ENCODE peak calls at places on chromosomes 13 and 19, in eight cellular contexts. C is KG1, V is foreskin fibroblast, G is OCI-M1, Q is Peyer's patch, H is heart right ventricle, K is left ventricle myocardium superior, W is T follicular helper cell. Y is an unnamed sample.

GRCh38 chr13:20902438-20903163 is at the start of gene XPO4:
- DNase-seq in H (peak; percentile 75), Q (peak; percentile 70), V (peak; percentile 93), C (peak; percentile 56), G (peak; percentile 81), W (peak; percentile 64), K (peak; percentile 89), Y (peak; percentile 83)

GRCh38 chr19:40908981-40909380 is 26.9 kb upstream of the CYP2A7 start:
- DNase-seq in Q (peak; percentile 52), C (no peak), V (no peak), G (peak; percentile 46), K (no peak), H (peak; percentile 37), W (peak; percentile 14), Y (no peak)

GRCh38 chr19:55581145-55581827 is 638 bp upstream of the ZNF579 start:
- DNase-seq in H (no peak), K (no peak), C (no peak), W (no peak), V (no peak), G (peak; percentile 57), Q (no peak), Y (no peak)

GRCh38 chr13:73275163-73275562 is 216.4 kb downstream of the KLF5 start:
- DNase-seq in Q (no peak), V (no peak), G (peak; percentile 28), W (no peak), C (no peak), K (no peak), H (no peak), Y (no peak)

GRCh38 chr13:24923305-24923640 is 159.3 kb downstream of the RNF17 start:
- DNase-seq in V (peak; percentile 66), C (no peak), K (no peak), G (peak; percentile 86), Q (no peak), W (no peak), H (peak; percentile 9), Y (peak; percentile 30)

GRCh38 chr19:51060336-51060735 is 4.6 kb downstream of the KLK13 start:
- DNase-seq in K (no peak), W (no peak), H (no peak), V (no peak), G (no peak), C (no peak), Q (no peak), Y (no peak)

GRCh38 chr19:49469828-49470614 is 4.0 kb upstream of the FLT3LG start:
- DNase-seq in G (no peak), Q (peak; percentile 88), C (peak; percentile 84), V (peak; percentile 66), K (no peak), W (peak; percentile 61), H (no peak), Y (peak; percentile 74)

GRCh38 chr19:38650911-38651584 is 3.6 kb downstream of the ACTN4 start:
- DNase-seq in V (peak; percentile 92), W (no peak), G (peak; percentile 35), C (no peak), H (no peak), K (no peak), Q (no peak), Y (no peak)

GRCh38 chr19:32702010-32702409 is 10.4 kb downstream of the NUDT19 start:
- DNase-seq in C (no peak), Q (no peak), V (no peak), G (no peak), W (no peak), H (no peak), K (no peak), Y (no peak)

GRCh38 chr13:113109151-113110047 is 3.8 kb downstream of the F7 start:
- DNase-seq in C (no peak), H (no peak), W (no peak), K (peak; percentile 25), Q (no peak), G (no peak), V (no peak), Y (no peak)

GRCh38 chr19:13428352-13428751 is 77.9 kb downstream of the CACNA1A start:
- DNase-seq in K (no peak), H (no peak), Q (no peak), W (no peak), G (peak; percentile 3), C (peak; percentile 3), V (peak; percentile 54), Y (no peak)

GRCh38 chr13:65594255-65594654 is 1635.9 kb downstream of the PCDH9 start:
- DNase-seq in G (no peak), H (no peak), Q (no peak), V (peak; percentile 60), C (no peak), W (no peak), K (no peak), Y (no peak)

GRCh38 chr13:85497652-85498051 is 301.6 kb downstream of the SLITRK6 start:
- DNase-seq in H (no peak), V (peak; percentile 93), W (no peak), K (no peak), Q (no peak), G (no peak), C (no peak), Y (no peak)

GRCh38 chr19:41928754-41929535 is 696 bp upstream of the ERFL start:
- DNase-seq in V (no peak), K (no peak), G (peak; percentile 59), H (no peak), C (no peak), Q (peak; percentile 67), W (no peak), Y (no peak)

GRCh38 chr13:104936304-104936703 is 1599.2 kb downstream of the EFNB2 start:
- DNase-seq in Q (no peak), K (no peak), H (no peak), G (peak; percentile 10), W (no peak), V (no peak), C (no peak), Y (no peak)

GRCh38 chr13:113855012-113855921 is 8.6 kb downstream of the GAS6 start:
- DNase-seq in G (no peak), H (peak; percentile 63), W (no peak), K (peak; percentile 73), Q (no peak), V (no peak), C (no peak), Y (no peak)

GRCh38 chr13:24217601-24218281 is 57.2 kb downstream of the SPATA13 start:
- DNase-seq in K (peak; percentile 38), W (no peak), C (no peak), H (no peak), Q (no peak), V (peak; percentile 31), G (peak; percentile 52), Y (no peak)

GRCh38 chr13:51479199-51479523 is 26.3 kb upstream of the INTS6 start:
- DNase-seq in G (no peak), V (peak; percentile 62), K (no peak), H (no peak), Q (no peak), C (no peak), W (no peak), Y (no peak)

GRCh38 chr13:75468098-75468497 is 13.9 kb downstream of the TBC1D4 start:
- DNase-seq in K (no peak), W (no peak), Q (no peak), V (peak; percentile 53), G (peak; percentile 49), C (no peak), H (no peak), Y (no peak)

GRCh38 chr13:51861728-51862300 is at the start of gene CCDC70:
- DNase-seq in K (no peak), G (no peak), Q (no peak), C (no peak), H (no peak), V (peak; percentile 31), W (no peak), Y (no peak)

GRCh38 chr19:48479686-48480085 is 10.5 kb downstream of the CYTH2 start:
- DNase-seq in V (peak; percentile 32), K (no peak), C (no peak), H (no peak), G (no peak), Q (no peak), W (no peak), Y (no peak)

GRCh38 chr19:6378036-6378435 is 2.3 kb upstream of the PSPN start:
- DNase-seq in V (no peak), Q (no peak), G (no peak), K (no peak), C (no peak), W (no peak), H (no peak), Y (no peak)

GRCh38 chr13:110712081-110712848 is 1.2 kb upstream of the ING1 start:
- DNase-seq in V (peak; percentile 95), G (peak; percentile 93), H (peak; percentile 84), C (peak; percentile 81), W (peak; percentile 84), Q (peak; percentile 86), K (peak; percentile 94), Y (peak; percentile 79)

GRCh38 chr19:35696835-35697234 is 7.5 kb upstream of the ZBTB32 start:
- DNase-seq in G (no peak), Q (no peak), C (no peak), V (no peak), H (no peak), W (no peak), K (no peak), Y (no peak)

GRCh38 chr19:27890206-27890605 is 1322.7 kb downstream of the UQCRFS1 start:
- DNase-seq in V (no peak), Q (no peak), W (no peak), G (no peak), H (no peak), C (no peak), K (no peak), Y (no peak)

GRCh38 chr19:17968376-17968775 is 1.5 kb downstream of the KCNN1 start:
- DNase-seq in K (no peak), G (no peak), H (no peak), C (no peak), W (no peak), Q (no peak), V (no peak), Y (no peak)

GRCh38 chr19:18698321-18699167 is 15.1 kb downstream of the CRTC1 start:
- DNase-seq in V (no peak), K (no peak), W (no peak), H (no peak), Q (no peak), C (no peak), G (no peak), Y (no peak)

GRCh38 chr19:6717441-6717971 is 2.9 kb downstream of the C3 start:
- DNase-seq in H (no peak), Q (no peak), G (no peak), K (no peak), C (no peak), V (no peak), W (no peak), Y (no peak)

GRCh38 chr13:40316301-40316700 is 350.1 kb downstream of the FOXO1 start:
- DNase-seq in G (no peak), W (no peak), H (no peak), K (no peak), C (no peak), V (no peak), Q (no peak), Y (no peak)

GRCh38 chr13:97344250-97345175 is 89.5 kb upstream of the RAP2A start:
- DNase-seq in G (peak; percentile 76), Q (no peak), V (peak; percentile 83), C (no peak), H (peak; percentile 70), W (peak; percentile 11), K (peak; percentile 77), Y (no peak)